ENCODE peak calls at places on chromosomes 5 and 9, in ten cellular contexts. J is endothelial cell, N is astrocyte of the cerebellum, O is AG10803, M is osteocyte, L is cardiac muscle cell, H is tibial artery, C is NB4, Q is epithelial cell of esophagus, F is HFFc6. S is an unnamed sample.

GRCh38 chr9:85278769-85279168 is 463.0 kb downstream of the AGTPBP1 start:
- DNase-seq in L (no peak), C (no peak), Q (no peak), M (no peak), F (no peak), O (no peak), H (no peak), N (no peak), J (no peak), S (no peak)

GRCh38 chr9:104747245-104747564 is 278 bp upstream of the NIPSNAP3A start:
- DNase-seq in L (no peak), C (no peak), Q (no peak), N (no peak), J (no peak), H (no peak), M (no peak), O (no peak), F (no peak), S (no peak)

GRCh38 chr5:155850411-155850810 is 476.6 kb upstream of the SGCD start:
- DNase-seq in O (no peak), Q (no peak), H (no peak), F (no peak), C (no peak), N (no peak), J (no peak), M (no peak), L (no peak), S (no peak)

GRCh38 chr9:94554439-94555331 is at the start of gene PCAT7:
- DNase-seq in O (peak), H (no peak), N (no peak), M (peak), J (peak), C (peak), Q (peak), F (peak), L (peak), S (peak)

GRCh38 chr5:127229185-127229889 is 61.3 kb upstream of the MEGF10 start:
- DNase-seq in C (peak), H (peak), O (peak), L (peak), M (peak), Q (peak), J (peak), N (no peak), F (peak), S (peak)

GRCh38 chr5:57453728-57454127 is 28.9 kb downstream of the ACTBL2 start:
- DNase-seq in J (no peak), L (no peak), C (no peak), F (no peak), O (no peak), Q (no peak), M (no peak), H (no peak), N (no peak), S (no peak)

GRCh38 chr5:159341914-159342313 is 11.6 kb upstream of the IL12B start:
- DNase-seq in J (no peak), F (peak), M (no peak), N (no peak), Q (peak), L (peak), H (peak), C (peak), O (peak), S (no peak)

GRCh38 chr5:109192543-109193281 is 217.1 kb downstream of the PJA2 start:
- DNase-seq in F (no peak), L (no peak), N (no peak), Q (no peak), M (no peak), H (no peak), C (no peak), J (no peak), O (no peak), S (no peak)

GRCh38 chr5:129063483-129064136 is 30.9 kb upstream of the ISOC1 start:
- DNase-seq in L (peak), Q (no peak), C (no peak), H (no peak), O (no peak), J (no peak), F (no peak), M (no peak), N (peak), S (no peak)

GRCh38 chr5:157578079-157578780 is 2.7 kb upstream of the ADAM19 start:
- DNase-seq in F (no peak), M (no peak), C (no peak), Q (no peak), O (no peak), J (no peak), H (no peak), N (no peak), L (no peak), S (no peak)

GRCh38 chr5:36494756-36495637 is 111.4 kb upstream of the SLC1A3 start:
- DNase-seq in N (peak), C (no peak), J (no peak), M (no peak), L (peak), F (peak), H (no peak), O (peak), Q (peak), S (no peak)

GRCh38 chr5:168301593-168302388 is 10.3 kb downstream of the WWC1 start:
- DNase-seq in H (no peak), Q (peak), O (no peak), M (no peak), N (no peak), F (no peak), C (no peak), L (no peak), J (no peak), S (no peak)

GRCh38 chr5:79702606-79703380 is 13.2 kb downstream of the CMYA5 start:
- DNase-seq in C (peak), H (no peak), M (no peak), O (peak), N (no peak), Q (peak), L (peak), F (peak), J (peak), S (no peak)
- TF ChIP-seq CTCF in C (peak), H (no peak), M (peak), O (peak), N (peak), Q (peak), L (peak), F (peak), J (peak), S (peak)

DNA sequence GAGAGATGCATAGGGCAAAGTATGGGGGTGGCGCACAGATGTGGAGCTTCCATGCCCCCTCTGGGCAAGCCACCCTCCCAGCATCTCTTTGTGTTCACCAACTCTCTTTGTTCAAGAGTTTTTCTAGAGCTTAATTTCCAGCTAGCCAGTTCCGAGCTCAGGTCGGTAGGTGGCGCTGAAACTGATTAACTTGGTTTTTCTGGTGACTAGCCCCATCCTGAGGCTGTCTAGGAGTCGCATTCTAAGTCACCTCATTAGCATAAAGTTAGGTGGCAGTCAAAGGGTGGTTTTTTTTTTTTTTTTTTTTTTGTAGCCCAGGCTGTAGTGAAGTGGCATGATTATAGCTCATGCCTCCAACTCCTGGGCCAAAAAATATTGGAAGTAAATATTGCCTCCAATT is 476.4 kb downstream of the KDM4C start:
- DNase-seq in C (peak), N (no peak), Q (peak), F (peak), L (peak), O (peak), J (peak), H (no peak), M (no peak), S (no peak)
- TF ChIP-seq CTCF in C (peak), N (peak), Q (peak), F (peak), L (peak), O (peak), J (peak), H (no peak), M (peak), S (peak)

DNA sequence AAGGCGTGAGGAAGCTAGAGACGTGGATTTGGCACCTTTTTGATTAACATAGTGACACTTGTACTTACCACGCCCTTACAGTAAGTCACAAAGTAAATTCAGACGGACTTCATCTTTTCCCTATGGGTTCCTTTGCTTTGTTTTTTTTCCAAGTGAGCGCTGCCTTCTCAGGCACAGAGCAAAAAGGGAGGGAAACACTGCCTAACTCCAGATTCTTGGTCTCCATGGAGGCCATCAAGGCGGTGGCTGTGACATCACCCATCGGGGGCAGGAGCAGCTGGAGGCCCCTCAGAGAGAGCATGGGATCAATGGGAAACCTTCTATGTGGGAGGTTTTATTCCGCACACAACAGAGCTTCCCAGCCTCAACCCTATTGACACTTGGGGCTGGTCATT is 45.4 kb downstream of the ERGIC1 start:
- DNase-seq in L (no peak), H (no peak), O (no peak), N (no peak), J (no peak), M (no peak), F (no peak), C (no peak), Q (no peak), S (no peak)
- TF ChIP-seq CTCF in L (no peak), H (no peak), O (no peak), N (no peak), J (no peak), M (no peak), F (no peak), C (no peak), Q (no peak), S (no peak)

GRCh38 chr5:104016650-104017049 is 454.1 kb upstream of the NUDT12 start:
- DNase-seq in C (no peak), F (no peak), M (no peak), Q (peak), H (no peak), J (no peak), N (no peak), O (peak), L (peak), S (no peak)
- TF ChIP-seq CTCF in C (no peak), F (no peak), M (no peak), Q (no peak), H (no peak), J (no peak), N (no peak), O (no peak), L (no peak), S (no peak)

DNA sequence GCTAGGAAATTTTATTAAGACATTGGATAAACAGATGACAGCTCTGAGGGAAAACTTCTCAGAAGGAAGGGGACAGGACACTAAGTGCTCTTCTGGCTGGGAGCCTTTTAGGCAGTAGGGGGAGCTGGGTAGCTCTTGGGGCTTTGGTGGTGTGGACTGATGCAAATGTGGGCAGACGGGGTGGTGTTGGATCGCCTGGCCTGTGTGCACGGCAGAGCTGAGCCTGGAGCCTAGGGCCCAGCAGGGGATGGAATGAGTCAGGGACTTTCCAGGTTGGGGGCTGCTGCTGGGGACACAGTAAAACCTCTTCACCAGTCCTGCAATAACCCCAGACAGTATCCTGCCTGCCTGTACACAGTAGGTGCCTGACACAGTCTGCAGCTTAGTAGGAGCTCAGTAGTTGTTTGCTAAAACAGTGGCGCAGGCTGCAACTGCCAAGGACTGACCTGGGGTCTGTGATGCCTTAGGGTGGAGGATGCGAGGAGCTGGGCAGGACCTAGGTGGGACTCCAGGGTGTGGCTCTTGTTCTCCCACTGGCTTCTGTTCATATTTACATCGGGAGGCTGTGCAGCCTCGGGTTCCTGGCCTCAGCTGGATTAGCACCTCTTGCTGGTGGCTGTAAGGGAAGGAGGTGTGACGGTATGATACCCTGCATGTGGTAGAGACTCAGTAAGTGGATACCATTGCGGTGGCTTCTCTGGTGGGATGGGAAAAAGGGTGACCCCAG is 83.8 kb downstream of the DAB2IP start:
- DNase-seq in F (peak), Q (peak), H (no peak), C (peak), L (peak), O (peak), N (peak), J (peak), M (peak), S (no peak)
- TF ChIP-seq CTCF in F (peak), Q (peak), H (peak), C (peak), L (peak), O (peak), N (peak), J (no peak), M (peak), S (peak)

GRCh38 chr9:91433180-91433579 is 9.5 kb upstream of the NFIL3 start:
- DNase-seq in O (peak), J (no peak), L (peak), F (peak), M (no peak), N (peak), H (no peak), Q (peak), C (peak), S (no peak)
- TF ChIP-seq CTCF in O (peak), J (no peak), L (peak), F (peak), M (peak), N (peak), H (peak), Q (peak), C (peak), S (peak)

GRCh38 chr9:15422355-15423327 is at the start of gene SNAPC3:
- DNase-seq in O (peak), M (peak), J (peak), C (peak), H (peak), F (peak), L (peak), N (peak), Q (peak), S (peak)

GRCh38 chr9:15421532-15421931 is 1.1 kb upstream of the SNAPC3 start:
- DNase-seq in N (no peak), L (no peak), M (no peak), Q (no peak), F (no peak), J (no peak), H (no peak), O (no peak), C (no peak), S (no peak)

GRCh38 chr9:15426019-15426418 is 3.3 kb downstream of the SNAPC3 start:
- DNase-seq in H (no peak), N (no peak), M (no peak), C (peak), L (no peak), Q (no peak), F (no peak), J (no peak), O (no peak), S (no peak)

GRCh38 chr9:15420796-15421195 is 1.9 kb upstream of the SNAPC3 start:
- DNase-seq in L (no peak), M (no peak), C (no peak), N (no peak), H (no peak), O (no peak), J (no peak), Q (no peak), F (no peak), S (no peak)

GRCh38 chr9:15423328-15423985 is 781 bp downstream of the SNAPC3 start:
- DNase-seq in L (peak), H (no peak), F (peak), N (peak), J (no peak), Q (peak), C (peak), O (peak), M (no peak), S (no peak)
- TF ChIP-seq CTCF in L (peak), H (peak), F (peak), N (peak), J (no peak), Q (peak), C (no peak), O (peak), M (peak), S (peak)

DNA sequence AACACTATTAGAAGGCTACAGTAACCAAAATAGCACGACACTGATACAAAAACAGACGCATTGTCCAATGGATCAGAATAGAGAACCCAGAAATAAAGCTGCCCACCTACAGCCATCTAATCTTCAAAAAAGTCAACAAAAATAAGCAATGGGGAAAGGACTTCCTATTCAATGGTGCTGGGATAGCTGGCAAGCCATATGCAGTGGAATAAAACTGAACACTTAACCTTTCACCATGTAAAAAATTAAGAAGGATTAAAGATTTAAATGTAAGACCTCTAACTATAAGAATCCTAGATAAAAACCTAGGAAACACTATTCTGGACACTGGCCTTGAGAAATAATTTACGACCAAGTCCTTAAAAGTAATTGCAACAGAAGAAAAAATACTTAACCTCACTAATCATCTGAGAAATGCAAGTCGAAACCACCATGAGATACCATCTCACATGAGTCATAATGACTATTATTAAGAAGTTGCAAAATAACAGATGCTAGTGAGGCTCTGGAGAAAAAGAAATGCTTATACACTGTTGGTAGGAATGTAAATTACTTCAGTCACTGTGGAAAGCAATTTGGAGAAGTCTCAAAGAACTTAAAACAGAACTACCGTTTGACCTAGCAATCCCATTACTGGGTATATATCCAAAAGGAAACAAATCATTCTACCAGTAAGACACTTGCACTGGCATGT is 203.3 kb upstream of the CDH9 start:
- DNase-seq in L (peak), H (no peak), C (peak), M (no peak), O (peak), J (no peak), N (peak), F (peak), Q (peak), S (no peak)
- TF ChIP-seq CTCF in L (peak), H (no peak), C (no peak), M (peak), O (peak), J (no peak), N (peak), F (peak), Q (peak), S (no peak)

DNA sequence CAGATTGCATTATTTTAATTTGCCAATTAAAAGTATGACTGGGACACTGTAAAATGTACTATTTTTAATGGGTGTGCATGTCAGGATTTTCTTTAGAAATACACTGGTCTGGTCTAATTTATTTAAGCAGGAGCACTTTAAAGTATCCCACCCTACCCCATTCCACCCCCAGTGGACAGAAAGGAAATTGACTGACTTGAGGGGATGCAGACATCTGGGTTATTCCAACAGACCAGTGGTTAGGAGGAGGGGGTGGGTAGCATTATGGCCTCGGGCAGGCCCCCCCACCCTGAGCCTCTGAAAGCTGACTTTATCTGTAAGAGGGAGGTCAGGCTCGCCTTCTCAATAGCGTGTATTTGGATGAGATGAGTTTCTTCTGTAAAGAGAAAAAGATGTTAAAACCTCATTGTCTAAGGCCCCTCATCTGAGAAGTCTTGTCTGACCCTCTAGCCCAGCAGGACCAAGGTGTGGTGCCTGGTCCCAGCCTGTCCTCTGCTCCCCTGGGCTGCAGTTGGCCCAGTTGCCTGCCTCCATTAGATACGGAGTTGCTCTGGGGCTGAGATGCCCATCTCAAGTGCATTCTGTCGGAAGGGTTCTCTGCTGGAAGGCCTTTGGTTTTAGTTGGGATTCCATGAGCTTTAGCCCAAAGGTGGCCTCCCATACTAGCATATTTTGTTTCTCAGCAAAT is 4.4 kb downstream of the HNRNPAB start:
- DNase-seq in J (no peak), Q (no peak), N (no peak), H (peak), C (peak), M (no peak), O (no peak), F (no peak), L (no peak), S (no peak)
- TF ChIP-seq CTCF in J (no peak), Q (no peak), N (peak), H (no peak), C (peak), M (peak), O (peak), F (peak), L (no peak), S (peak)

GRCh38 chr9:123269316-123269715 is 930 bp upstream of the STRBP start:
- DNase-seq in N (no peak), O (no peak), J (no peak), C (peak), L (no peak), M (no peak), H (no peak), Q (no peak), F (no peak), S (no peak)
- TF ChIP-seq CTCF in N (no peak), O (no peak), J (no peak), C (no peak), L (no peak), M (no peak), H (no peak), Q (no peak), F (no peak), S (no peak)

S was measured in type B pancreatic cell.